ENCODE peak calls at places on chromosomes 1 and 21, in nine cellular contexts. O is adipocyte; L is upper lobe of right lung; H is brain microvascular endothelial cell; G is Caco-2; N is CD8-positive, alpha-beta memory T cell; W is ascending aorta; X is GM06990; C is neuronal stem cell. Q is an unnamed sample. For H3K36me3, the result is how much of the 10 kb centered on the place peaks cover.

GRCh38 chr1:204465469-204466415 is 28.9 kb downstream of the PIK3C2B start:
- DNase-seq in W (peak), O (no peak), H (no peak), G (no peak), X (peak), C (no peak), L (no peak), N (no peak), Q (no peak)

GRCh38 chr1:160093624-160094290 is 4.7 kb downstream of the IGSF8 start:
- DNase-seq in X (no peak), L (peak), N (no peak), G (no peak), W (no peak), H (no peak), O (no peak), C (no peak), Q (no peak)

GRCh38 chr1:174769961-174770549 is 229.7 kb upstream of the CACYBP start:
- DNase-seq in O (peak), L (no peak), G (peak), N (peak), H (peak), C (peak), W (no peak), X (peak), Q (no peak)

GRCh38 chr1:234962340-234962989 is 166.2 kb downstream of the TOMM20 start:
- DNase-seq in C (no peak), O (peak), W (no peak), G (no peak), H (peak), L (no peak), X (peak), N (no peak), Q (peak)

GRCh38 chr21:44880762-44881585 is 7.5 kb upstream of the PTTG1IP start:
- DNase-seq in H (peak), L (peak), X (no peak), N (no peak), G (no peak), O (peak), W (no peak), C (no peak), Q (peak)

GRCh38 chr21:34986561-34987533 is 62.3 kb downstream of the RUNX1 start:
- DNase-seq in N (peak), X (peak), L (no peak), H (peak), G (no peak), W (no peak), O (peak), C (peak), Q (peak)

GRCh38 chr1:21887216-21887736 is 49.8 kb downstream of the HSPG2 start:
- DNase-seq in O (no peak), N (no peak), L (no peak), W (no peak), H (no peak), X (no peak), G (no peak), C (no peak), Q (no peak)

GRCh38 chr1:177270863-177271262 is 100.1 kb downstream of the BRINP2 start:
- DNase-seq in L (no peak), O (no peak), X (no peak), N (no peak), W (no peak), H (no peak), G (no peak), C (no peak), Q (no peak)

GRCh38 chr1:216422821-216423529 is at the start of gene USH2A:
- DNase-seq in X (no peak), O (no peak), W (no peak), G (peak), L (no peak), N (no peak), C (peak), H (no peak), Q (no peak)

GRCh38 chr1:207813946-207814345 is 62.1 kb downstream of the CD46 start:
- DNase-seq in L (no peak), N (no peak), X (no peak), O (no peak), H (no peak), W (no peak), C (no peak), G (no peak), Q (no peak)
- H3K36me3 ChIP-seq in L (half or more), N (half or more), X (half or more), O (half or more), H (under half), W (half or more), C (under half), G (under half), Q (under half)

GRCh38 chr1:12202577-12202976 is 27.3 kb upstream of the VPS13D start:
- DNase-seq in W (no peak), N (no peak), X (no peak), H (no peak), L (no peak), C (no peak), O (no peak), G (no peak), Q (no peak)

GRCh38 chr1:12204140-12204539 is 25.7 kb upstream of the VPS13D start:
- DNase-seq in G (no peak), C (no peak), O (no peak), L (no peak), N (peak), H (no peak), X (no peak), W (no peak), Q (no peak)

GRCh38 chr1:12202190-12202497 is 27.7 kb upstream of the VPS13D start:
- DNase-seq in W (no peak), C (no peak), H (no peak), L (no peak), N (no peak), X (no peak), G (no peak), O (no peak), Q (no peak)

GRCh38 chr1:12203216-12204007 is 26.4 kb upstream of the VPS13D start:
- DNase-seq in L (no peak), G (no peak), C (no peak), N (no peak), W (no peak), X (no peak), H (no peak), O (no peak), Q (no peak)

DNA sequence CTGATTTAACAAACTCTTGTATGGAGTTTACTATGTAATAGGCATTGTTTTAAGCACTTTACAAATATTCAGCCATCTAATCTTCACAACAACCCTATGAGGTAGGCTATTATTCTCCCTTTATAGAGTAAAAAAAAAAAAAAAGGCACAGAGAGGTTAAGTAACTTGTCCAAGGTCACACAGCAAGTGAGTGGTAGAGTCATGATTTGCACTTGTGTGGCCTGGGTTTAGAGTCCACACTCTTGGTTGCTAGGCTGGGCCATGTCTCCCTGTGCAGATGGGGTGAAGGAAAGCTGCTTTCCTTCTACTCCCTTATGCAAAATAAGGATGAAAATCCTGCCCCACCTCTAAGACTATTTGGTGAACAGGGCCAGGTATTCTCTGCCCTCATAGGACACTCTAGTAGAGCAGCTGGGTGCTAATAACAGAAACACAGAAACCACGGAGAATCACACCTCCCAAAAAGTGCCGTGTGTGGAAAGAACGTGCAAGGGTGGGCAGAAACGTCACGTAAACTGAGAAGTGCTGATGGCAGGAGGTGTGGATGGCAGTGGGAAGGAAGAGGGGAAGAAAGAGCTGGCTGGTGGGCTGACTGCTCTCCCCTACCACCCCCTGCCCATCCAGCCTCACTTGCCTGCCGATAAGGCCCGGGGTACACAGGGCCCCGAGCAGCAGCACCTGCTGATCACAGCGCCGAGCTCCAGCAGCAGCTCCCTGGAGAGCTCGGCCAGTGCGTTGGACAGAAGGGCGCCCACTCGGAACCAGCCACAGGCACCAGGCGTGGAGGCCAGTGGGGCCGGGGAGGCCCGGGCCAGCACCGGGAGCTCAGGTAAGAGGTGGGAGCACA is 28.3 kb upstream of the VPS13D start:
- DNase-seq in H (no peak), C (no peak), W (no peak), L (no peak), G (no peak), O (no peak), N (no peak), X (no peak), Q (no peak)
- H3K36me3 ChIP-seq in H (under half), C (under half), W (under half), L (under half), G (under half), O (under half), N (under half), X (under half), Q (under half)

DNA sequence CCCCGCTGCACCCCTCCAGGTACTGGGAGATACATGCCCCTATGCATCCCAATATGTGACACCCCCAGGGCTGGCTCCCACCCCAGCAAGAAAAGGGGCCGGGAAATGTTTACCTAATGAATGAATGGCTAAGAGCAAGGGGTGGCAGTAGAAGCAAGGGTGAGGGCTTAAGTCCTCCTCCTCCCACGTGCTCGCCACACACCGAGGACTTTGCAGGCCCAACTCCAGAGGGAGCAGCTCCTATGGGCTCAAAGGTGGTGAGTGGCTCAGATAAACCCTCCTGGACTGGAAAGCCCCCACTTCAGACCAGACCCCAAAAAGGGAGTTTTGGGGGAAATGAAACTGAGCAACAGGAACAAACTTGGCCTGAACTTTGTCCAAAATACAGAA is 11.4 kb downstream of the SLC45A3 start:
- DNase-seq in C (no peak), L (no peak), W (no peak), H (no peak), X (peak), N (no peak), G (no peak), O (no peak), Q (no peak)
- H3K36me3 ChIP-seq in C (under half), L (under half), W (under half), H (under half), X (under half), N (under half), G (under half), O (under half), Q (under half)

DNA sequence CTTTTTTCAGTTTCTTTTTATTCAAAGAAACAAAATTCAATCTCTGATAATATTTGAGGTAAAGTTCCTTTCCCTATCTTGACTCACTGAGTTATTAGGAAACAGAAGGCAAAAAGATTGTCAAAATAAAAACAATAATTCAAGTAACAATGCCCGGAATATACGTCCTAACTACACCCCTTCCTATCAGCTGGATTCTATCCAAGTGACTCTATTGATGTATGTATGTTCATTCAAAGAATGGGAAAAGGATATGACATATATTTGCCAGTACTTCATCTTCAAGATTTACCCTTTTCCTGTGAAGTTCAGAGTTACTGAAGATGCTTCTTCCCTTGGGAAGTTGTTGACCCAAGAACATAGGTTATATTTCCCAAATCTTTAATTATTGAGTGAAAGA is 13.7 kb downstream of the SPRTN start:
- DNase-seq in H (no peak), O (no peak), N (no peak), L (no peak), W (no peak), X (no peak), G (no peak), C (no peak), Q (no peak)
- H3K36me3 ChIP-seq in H (under half), O (half or more), N (half or more), L (half or more), W (half or more), X (under half), G (under half), C (under half), Q (half or more)

GRCh38 chr1:109923131-109923945 is 12.7 kb downstream of the CSF1 start:
- DNase-seq in X (no peak), H (no peak), O (no peak), C (peak), W (no peak), G (peak), L (no peak), N (no peak), Q (peak)
- H3K36me3 ChIP-seq in X (under half), H (under half), O (half or more), C (under half), W (half or more), G (under half), L (half or more), N (under half), Q (half or more)

DNA sequence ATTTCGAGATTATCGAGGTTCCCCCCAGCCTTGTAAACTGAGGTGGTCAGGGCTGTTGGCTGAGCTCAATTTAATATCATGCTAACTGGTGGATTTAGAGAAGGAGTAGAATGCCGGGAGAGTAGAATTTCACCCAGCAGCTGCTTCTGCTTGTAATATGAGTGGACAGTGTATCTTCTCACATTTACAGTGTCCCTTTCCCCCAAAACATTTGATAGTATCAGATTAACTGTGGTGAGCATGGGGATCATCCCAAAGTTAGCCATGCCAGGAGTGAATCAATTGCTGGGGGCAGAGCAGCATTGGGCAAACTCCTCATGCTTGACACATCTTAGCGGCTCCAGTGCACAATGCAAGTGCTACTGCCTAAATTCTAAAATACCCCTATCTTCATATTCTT is 9.2 kb upstream of the PPFIA4 start:
- DNase-seq in C (no peak), G (no peak), N (no peak), O (no peak), X (no peak), W (no peak), H (no peak), L (no peak), Q (no peak)
- H3K36me3 ChIP-seq in C (under half), G (under half), N (half or more), O (half or more), X (under half), W (half or more), H (half or more), L (half or more), Q (half or more)

Q was measured in SJSA1.